ENCODE peak calls at places on chromosome 19, in four cellular contexts. A, G, R and Q are unnamed samples.

GRCh38 chr19:9130965-9131364 is 4.2 kb upstream of the OR7G3 start:
- DNase-seq in A (no peak), G (no peak), R (no peak), Q (no peak)

GRCh38 chr19:23118400-23118799 is 1.6 kb downstream of the ZNF730 start:
- DNase-seq in G (no peak), R (no peak), A (peak; percentile 24), Q (no peak)

GRCh38 chr19:14477417-14478112 is 2.4 kb upstream of the PTGER1 start:
- DNase-seq in R (no peak), G (no peak), A (no peak), Q (no peak)

GRCh38 chr19:17079710-17080440 is 4.3 kb downstream of the MYO9B start:
- DNase-seq in A (no peak), R (peak; percentile 85), G (no peak), Q (peak; percentile 19)

GRCh38 chr19:31220540-31220939 is 128.7 kb downstream of the TSHZ3 start:
- DNase-seq in G (peak; percentile 15), R (no peak), A (no peak), Q (peak; percentile 19)

GRCh38 chr19:13619203-13619632 is 112.9 kb upstream of the CACNA1A start:
- DNase-seq in G (no peak), A (no peak), R (no peak), Q (no peak)

GRCh38 chr19:49538643-49539042 is 10.8 kb downstream of the RCN3 start:
- DNase-seq in A (no peak), G (no peak), R (no peak), Q (no peak)

GRCh38 chr19:461664-462551 is 1.1 kb upstream of the SHC2 start:
- DNase-seq in R (peak; percentile 66), A (peak; percentile 69), G (peak; percentile 93), Q (peak; percentile 79)

GRCh38 chr19:48713041-48713863 is 6.3 kb downstream of the MAMSTR start:
- DNase-seq in G (peak; percentile 65), R (no peak), A (peak; percentile 59), Q (peak; percentile 74)

GRCh38 chr19:6459356-6460098 is at the start of gene SLC25A23:
- DNase-seq in A (peak; percentile 79), R (peak; percentile 46), G (peak; percentile 87), Q (peak; percentile 88)

GRCh38 chr19:3120611-3121231 is 15.1 kb upstream of the GNA15 start:
- DNase-seq in A (no peak), G (no peak), R (no peak), Q (no peak)

GRCh38 chr19:29680447-29680846 is 15.2 kb downstream of the PLEKHF1 start:
- DNase-seq in A (no peak), G (no peak), R (no peak), Q (no peak)

DNA sequence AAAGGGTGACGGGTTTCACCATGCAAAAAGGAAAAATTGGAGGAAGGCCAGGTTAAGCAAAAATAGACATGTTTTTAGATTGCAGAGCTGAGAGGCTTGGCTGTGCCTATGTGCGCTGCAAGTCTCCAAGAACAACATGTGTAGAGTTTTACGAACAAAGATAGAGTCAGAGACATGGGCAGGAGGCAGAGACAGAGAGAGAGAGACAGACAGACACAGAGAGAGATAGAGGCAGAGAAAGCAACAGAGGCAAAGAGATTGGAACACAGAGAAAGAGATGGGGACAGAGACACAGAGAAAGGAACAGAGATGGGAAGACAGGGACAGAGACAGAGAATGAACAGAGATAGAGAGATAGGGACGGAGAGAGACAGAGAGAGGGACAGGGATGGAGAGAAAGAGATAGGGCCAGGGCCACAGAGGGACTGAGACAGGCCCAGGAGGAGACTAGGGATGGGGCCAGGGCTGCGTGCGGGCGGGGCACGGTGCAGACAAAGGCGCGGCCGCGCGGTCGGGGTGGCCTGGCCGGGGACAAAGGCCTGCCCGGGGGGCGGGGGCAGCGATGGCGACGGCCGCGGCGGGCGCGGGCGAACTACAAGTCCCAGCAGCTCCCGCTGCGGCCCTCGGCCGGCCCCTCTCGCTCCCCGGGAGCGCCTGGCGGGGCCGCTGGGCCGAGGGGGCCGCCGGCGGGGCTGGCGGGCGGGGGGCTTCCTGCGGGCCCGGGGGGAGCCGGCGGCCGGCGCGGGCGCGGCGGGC is at the start of gene ZNF358:
- DNase-seq in A (peak; percentile 87), R (peak; percentile 31), G (peak; percentile 91), Q (peak; percentile 86)
- TF ChIP-seq ELF4 in A (no peak), R (no peak), G (peak; percentile 62), Q (no peak)

GRCh38 chr19:45211751-45212381 is 33.3 kb downstream of the BLOC1S3 start:
- DNase-seq in G (peak; percentile 9), A (no peak), R (no peak), Q (no peak)
- TF ChIP-seq ELF4 in G (no peak), A (no peak), R (no peak), Q (no peak)

GRCh38 chr19:39171479-39172465 is 25.0 kb upstream of the NCCRP1 start:
- DNase-seq in R (no peak), A (no peak), G (no peak), Q (no peak)
- TF ChIP-seq ELF4 in R (no peak), A (no peak), G (no peak), Q (no peak)

GRCh38 chr19:18798384-18799352 is 7.6 kb upstream of the COMP start:
- DNase-seq in G (no peak), R (peak; percentile 75), A (no peak), Q (no peak)

GRCh38 chr19:18800079-18800478 is 9.0 kb upstream of the COMP start:
- DNase-seq in A (no peak), R (no peak), G (no peak), Q (no peak)

GRCh38 chr19:18799389-18799970 is 8.4 kb upstream of the COMP start:
- DNase-seq in R (no peak), A (no peak), G (no peak), Q (no peak)

GRCh38 chr19:18802354-18802753 is 11.2 kb upstream of the COMP start:
- DNase-seq in A (peak; percentile 60), R (peak; percentile 50), G (peak; percentile 62), Q (no peak)

GRCh38 chr19:18800636-18801035 is 9.5 kb upstream of the COMP start:
- DNase-seq in R (no peak), A (no peak), G (no peak), Q (no peak)
- TF ChIP-seq ELF4 in R (no peak), A (no peak), G (no peak), Q (no peak)